ENCODE peak calls at places on chromosomes 16 and 17, in nine cellular contexts. G is hepatocyte, K is tibial nerve, Q is ascending aorta, Z is HCT116, E is neural progenitor cell, W is transverse colon, V is brain microvascular endothelial cell, U is GM12878. Y is an unnamed sample. For H3K27me3 and H3K36me3, the result is how much of the 10 kb centered on the place peaks cover.

GRCh38 chr17:41186872-41187271 is 2.2 kb upstream of the KRTAP4-1 start:
- DNase-seq in G (no peak), V (no peak), Z (no peak), Q (no peak), U (no peak), W (no peak), E (no peak), K (no peak), Y (no peak)

GRCh38 chr16:12518238-12519004 is 285.3 kb downstream of the CPPED1 start:
- DNase-seq in V (no peak), W (no peak), E (no peak), K (no peak), U (no peak), Q (no peak), G (no peak), Z (no peak), Y (no peak)

GRCh38 chr17:62907961-62908360 is 58.1 kb upstream of the TANC2 start:
- DNase-seq in E (no peak), Q (no peak), V (no peak), G (no peak), K (no peak), W (no peak), U (no peak), Z (no peak), Y (peak)

GRCh38 chr16:24635900-24636610 is 93.4 kb upstream of the TNRC6A start:
- DNase-seq in Q (peak), U (no peak), G (peak), V (peak), K (peak), E (no peak), Z (no peak), W (peak), Y (peak)

GRCh38 chr16:81446318-81447275 is 2.0 kb downstream of the CMIP start:
- DNase-seq in Z (no peak), V (no peak), W (peak), K (no peak), U (no peak), G (peak), Q (no peak), E (no peak), Y (no peak)

GRCh38 chr17:32445976-32446375 is 1.7 kb downstream of the PSMD11 start:
- DNase-seq in V (peak), Q (no peak), W (no peak), Z (no peak), G (no peak), U (no peak), K (no peak), E (no peak), Y (no peak)

GRCh38 chr17:47368262-47368661 is 44.5 kb downstream of the EFCAB13 start:
- DNase-seq in V (no peak), G (no peak), K (no peak), Z (no peak), U (no peak), E (no peak), Q (no peak), W (no peak), Y (no peak)

GRCh38 chr16:11390573-11391495 is 45.6 kb downstream of the RMI2 start:
- DNase-seq in G (peak), U (no peak), V (no peak), E (peak), K (no peak), Q (no peak), W (no peak), Z (no peak), Y (no peak)

GRCh38 chr17:78027121-78027520 is 68.6 kb downstream of the TNRC6C start:
- DNase-seq in Z (no peak), E (no peak), W (no peak), K (no peak), V (no peak), Q (no peak), G (no peak), U (no peak), Y (no peak)

GRCh38 chr16:65116818-65117430 is 4.9 kb downstream of the CDH11 start:
- DNase-seq in W (no peak), E (peak), V (no peak), K (no peak), G (no peak), U (no peak), Q (no peak), Z (no peak), Y (no peak)

GRCh38 chr17:8223356-8224063 is 13.1 kb upstream of the AURKB start:
- DNase-seq in Q (peak), V (peak), W (peak), U (no peak), G (peak), E (peak), K (peak), Z (no peak), Y (peak)

GRCh38 chr16:57412584-57412983 is 8.0 kb downstream of the CCL17 start:
- DNase-seq in K (no peak), G (no peak), Q (no peak), V (no peak), W (no peak), Z (no peak), E (no peak), U (no peak), Y (no peak)

GRCh38 chr16:48234630-48235029 is 9.5 kb upstream of the LONP2 start:
- DNase-seq in W (no peak), K (no peak), V (no peak), Q (no peak), U (no peak), Z (no peak), G (no peak), E (no peak), Y (no peak)

GRCh38 chr16:87332150-87332549 is 15.0 kb upstream of the C16orf95 start:
- DNase-seq in E (no peak), K (no peak), U (no peak), G (no peak), Q (no peak), V (peak), Z (no peak), W (no peak), Y (no peak)

GRCh38 chr17:73642659-73643011 is 1.6 kb downstream of the SDK2 start:
- DNase-seq in U (no peak), Q (no peak), E (no peak), G (no peak), V (no peak), K (no peak), Z (no peak), W (no peak), Y (no peak)

GRCh38 chr17:73641779-73642580 is 2.3 kb downstream of the SDK2 start:
- DNase-seq in E (peak), Z (no peak), U (no peak), K (no peak), V (no peak), Q (no peak), W (no peak), G (no peak), Y (no peak)

GRCh38 chr17:73644145-73645049 is at the start of gene SDK2:
- DNase-seq in U (no peak), Z (no peak), G (peak), V (no peak), W (no peak), K (no peak), Q (no peak), E (peak), Y (no peak)

GRCh38 chr17:73643846-73644144 is 450 bp downstream of the SDK2 start:
- DNase-seq in K (no peak), Z (no peak), V (no peak), G (no peak), W (no peak), Q (no peak), U (no peak), E (peak), Y (no peak)

GRCh38 chr17:73643012-73643845 is 1.0 kb downstream of the SDK2 start:
- DNase-seq in V (no peak), W (peak), G (peak), Z (no peak), U (no peak), E (peak), K (no peak), Q (no peak), Y (no peak)
- H3K27me3 ChIP-seq in V (under half), W (half or more), G (half or more), Z (under half), U (under half), E (under half), K (under half), Q (under half), Y (under half)

GRCh38 chr16:1831537-1832075 is 4.6 kb downstream of the FAHD1 start:
- DNase-seq in W (no peak), V (no peak), U (no peak), Z (no peak), K (no peak), G (no peak), E (no peak), Q (no peak), Y (no peak)

GRCh38 chr16:1826691-1827573 is at the start of the genes FAHD1 and HAGH:
- DNase-seq in G (peak), W (peak), K (peak), E (peak), Z (peak), U (peak), V (peak), Q (peak), Y (peak)

GRCh38 chr16:1828645-1829410 is 1.8 kb downstream of the FAHD1 start:
- DNase-seq in W (no peak), K (no peak), U (no peak), G (peak), V (no peak), Q (no peak), Z (no peak), E (no peak), Y (no peak)

GRCh38 chr16:1832831-1833454 is 5.9 kb downstream of the FAHD1 start:
- DNase-seq in U (no peak), V (no peak), W (no peak), Z (no peak), E (no peak), K (no peak), Q (no peak), G (peak), Y (no peak)

GRCh38 chr16:1830213-1830612 is 3.2 kb downstream of the FAHD1 start:
- DNase-seq in U (no peak), V (no peak), Z (no peak), K (no peak), E (no peak), W (peak), Q (no peak), G (peak), Y (no peak)
- H3K36me3 ChIP-seq in U (under half), V (under half), Z (under half), K (under half), E (under half), W (under half), Q (under half), G (under half), Y (under half)

DNA sequence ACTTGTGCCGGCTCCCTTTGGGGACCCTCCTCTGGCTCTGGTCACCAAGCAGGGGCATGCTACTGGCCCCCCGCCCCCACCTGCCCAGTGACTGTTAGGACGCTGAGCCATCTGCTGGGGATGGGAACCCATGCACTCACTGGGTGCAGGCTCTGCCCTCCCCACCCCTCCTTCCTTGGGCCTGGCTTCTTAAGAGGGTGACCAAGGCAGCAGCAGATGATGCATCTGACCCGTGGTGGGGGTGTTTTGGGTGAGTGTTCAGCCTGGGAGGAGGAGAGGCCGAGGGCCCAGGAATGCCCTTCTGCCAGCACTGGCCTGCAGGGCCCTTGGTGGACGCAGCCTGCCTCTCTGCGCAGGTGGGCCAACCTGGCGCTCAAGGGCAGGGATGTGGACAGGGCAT is 19.2 kb upstream of the MTSS2 start:
- DNase-seq in U (no peak), G (no peak), W (no peak), K (no peak), E (no peak), Z (no peak), V (no peak), Q (no peak), Y (no peak)
- H3K27ac ChIP-seq in U (no peak), G (no peak), W (peak), K (peak), E (no peak), Z (no peak), V (no peak), Q (peak), Y (no peak)

GRCh38 chr17:74851612-74852236 is 8.0 kb downstream of the GRIN2C start:
- DNase-seq in Q (no peak), Z (no peak), V (no peak), W (no peak), K (no peak), E (no peak), G (no peak), U (no peak), Y (no peak)

GRCh38 chr17:74853048-74853397 is 6.7 kb downstream of the GRIN2C start:
- DNase-seq in K (no peak), G (no peak), Z (no peak), V (no peak), U (no peak), Q (no peak), E (no peak), W (no peak), Y (no peak)

GRCh38 chr17:74850914-74851313 is 8.8 kb downstream of the GRIN2C start:
- DNase-seq in W (no peak), U (no peak), G (no peak), E (no peak), Z (no peak), Q (no peak), K (no peak), V (no peak), Y (no peak)

GRCh38 chr17:74853669-74854068 is 6.0 kb downstream of the GRIN2C start:
- DNase-seq in E (no peak), K (no peak), U (no peak), Q (no peak), Z (no peak), V (no peak), G (no peak), W (no peak), Y (no peak)

DNA sequence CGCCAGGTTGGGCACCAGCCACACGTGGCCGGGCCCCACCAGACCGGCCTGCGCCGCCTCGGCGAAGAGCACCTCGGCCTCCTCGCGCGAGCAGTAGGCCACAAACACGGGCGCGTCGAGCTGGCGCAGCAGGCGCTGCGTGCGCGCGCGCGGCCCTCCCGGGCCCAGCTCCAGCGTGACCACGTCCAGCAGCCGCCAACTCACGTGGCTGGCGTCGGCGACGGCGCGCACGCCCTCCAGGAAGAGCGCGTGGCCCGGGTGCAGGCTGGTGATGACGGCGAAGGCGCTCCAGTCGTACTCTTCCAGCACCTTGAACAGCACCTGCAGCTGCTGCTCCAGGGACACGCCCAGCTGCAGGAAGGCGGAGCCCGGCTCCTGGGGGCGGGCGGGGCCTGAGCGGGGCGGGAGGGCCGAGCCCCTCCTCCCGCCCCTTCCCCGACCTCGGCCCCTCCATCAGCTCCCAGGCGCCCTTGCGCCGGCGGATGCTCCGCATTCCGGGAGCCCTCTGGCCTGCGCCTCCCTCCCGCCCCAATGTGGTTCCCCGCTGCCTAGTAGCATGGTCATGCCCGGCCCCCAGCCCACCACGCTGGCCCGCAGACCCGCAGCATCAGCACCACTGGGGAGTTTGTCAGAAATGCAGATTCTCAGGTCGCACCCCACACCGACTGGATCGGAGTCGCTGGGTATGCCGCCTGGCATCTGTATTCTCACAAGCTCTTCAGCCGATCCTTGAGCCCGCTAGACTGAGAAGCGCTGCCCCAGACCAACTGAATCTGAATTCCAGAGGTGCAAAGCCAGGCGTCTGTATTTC is 7.2 kb downstream of the GRIN2C start:
- DNase-seq in U (no peak), K (no peak), G (peak), W (peak), Z (peak), E (peak), V (no peak), Q (no peak), Y (no peak)
- H3K27me3 ChIP-seq in U (under half), K (under half), G (half or more), W (half or more), Z (under half), E (half or more), V (under half), Q (under half), Y (under half)

GRCh38 chr17:37698856-37699255 is 46.0 kb downstream of the HNF1B start:
- DNase-seq in U (no peak), Q (no peak), V (no peak), E (no peak), K (no peak), W (no peak), G (no peak), Z (no peak), Y (no peak)

GRCh38 chr17:37702605-37703004 is 42.3 kb downstream of the HNF1B start:
- DNase-seq in E (no peak), V (peak), K (no peak), Z (peak), U (no peak), G (peak), W (peak), Q (no peak), Y (no peak)

GRCh38 chr17:37700881-37701280 is 44.0 kb downstream of the HNF1B start:
- DNase-seq in E (no peak), Z (no peak), K (no peak), Q (no peak), W (no peak), G (no peak), V (no peak), U (no peak), Y (no peak)

GRCh38 chr17:37699285-37699973 is 45.4 kb downstream of the HNF1B start:
- DNase-seq in E (no peak), Q (no peak), K (no peak), Z (no peak), G (no peak), V (no peak), W (peak), U (no peak), Y (no peak)

GRCh38 chr17:37701424-37702020 is 43.3 kb downstream of the HNF1B start:
- DNase-seq in V (no peak), Z (peak), W (peak), E (peak), Q (no peak), G (no peak), K (no peak), U (peak), Y (peak)
- H3K36me3 ChIP-seq in V (under half), Z (under half), W (under half), E (under half), Q (under half), G (under half), K (under half), U (under half), Y (under half)

GRCh38 chr16:22857296-22857695 is 43.3 kb downstream of the HS3ST2 start:
- DNase-seq in U (no peak), K (no peak), E (no peak), Q (no peak), W (no peak), G (no peak), V (no peak), Z (no peak), Y (no peak)
- H3K27ac ChIP-seq in U (no peak), K (no peak), E (no peak), Q (no peak), W (no peak), G (no peak), V (no peak), Z (no peak), Y (no peak)

GRCh38 chr17:10121971-10122707 is 76.3 kb downstream of the GAS7 start:
- DNase-seq in K (peak), Z (no peak), Q (no peak), W (no peak), V (no peak), U (peak), E (no peak), G (no peak), Y (no peak)
- H3K27me3 ChIP-seq in K (under half), Z (under half), Q (under half), W (under half), V (under half), U (under half), E (under half), G (under half), Y (under half)

GRCh38 chr17:75704963-75705875 is 16.0 kb upstream of the ITGB4 start:
- DNase-seq in Q (no peak), G (no peak), E (no peak), V (no peak), Z (no peak), W (no peak), U (no peak), K (no peak), Y (no peak)
- H3K36me3 ChIP-seq in Q (half or more), G (under half), E (under half), V (half or more), Z (half or more), W (under half), U (under half), K (under half), Y (under half)

Y was measured in lung.